ENCODE peak calls at places on chromosomes 11 and 22, in seven cellular contexts. One of them, this sample, is unnamed.

GRCh38 chr11:26709057-26709456 is 12.8 kb downstream of the SLC5A12 start:
- DNase-seq in OCI-LY7: no peak
- DNase-seq in right lobe of liver: no peak
- DNase-seq in Peyer's patch: no peak
- DNase-seq in CD4-positive, alpha-beta T cell: no peak
- DNase-seq in CD4-positive, CD25-positive, alpha-beta regulatory T cell: no peak
- DNase-seq in stomach: no peak
- DNase-seq in this sample: no peak

GRCh38 chr11:73185680-73186293 is 32.3 kb upstream of the P2RY2 start:
- DNase-seq in OCI-LY7: no peak
- DNase-seq in right lobe of liver: no peak
- DNase-seq in Peyer's patch: no peak
- DNase-seq in CD4-positive, alpha-beta T cell: no peak
- DNase-seq in CD4-positive, CD25-positive, alpha-beta regulatory T cell: no peak
- DNase-seq in stomach: peak; percentile 23
- DNase-seq in this sample: no peak

GRCh38 chr11:2520736-2521035 is 75.9 kb downstream of the KCNQ1 start:
- DNase-seq in OCI-LY7: no peak
- DNase-seq in right lobe of liver: no peak
- DNase-seq in Peyer's patch: no peak
- DNase-seq in CD4-positive, alpha-beta T cell: no peak
- DNase-seq in CD4-positive, CD25-positive, alpha-beta regulatory T cell: no peak
- DNase-seq in stomach: peak; percentile 18
- DNase-seq in this sample: no peak

GRCh38 chr11:79615425-79615824 is 174.6 kb upstream of the TENM4 start:
- DNase-seq in OCI-LY7: no peak
- DNase-seq in right lobe of liver: no peak
- DNase-seq in Peyer's patch: no peak
- DNase-seq in CD4-positive, alpha-beta T cell: no peak
- DNase-seq in CD4-positive, CD25-positive, alpha-beta regulatory T cell: no peak
- DNase-seq in stomach: no peak
- DNase-seq in this sample: no peak

GRCh38 chr11:2400761-2401435 is 348 bp downstream of the TSSC4 start:
- DNase-seq in OCI-LY7: no peak
- DNase-seq in right lobe of liver: no peak
- DNase-seq in Peyer's patch: no peak
- DNase-seq in CD4-positive, alpha-beta T cell: no peak
- DNase-seq in CD4-positive, CD25-positive, alpha-beta regulatory T cell: no peak
- DNase-seq in stomach: no peak
- DNase-seq in this sample: no peak

GRCh38 chr11:61045271-61045670 is 57.0 kb upstream of the CD5 start:
- DNase-seq in OCI-LY7: no peak
- DNase-seq in right lobe of liver: no peak
- DNase-seq in Peyer's patch: no peak
- DNase-seq in CD4-positive, alpha-beta T cell: no peak
- DNase-seq in CD4-positive, CD25-positive, alpha-beta regulatory T cell: no peak
- DNase-seq in stomach: no peak
- DNase-seq in this sample: no peak

GRCh38 chr22:37546436-37547248 is 13.6 kb upstream of the CDC42EP1 start:
- DNase-seq in OCI-LY7: no peak
- DNase-seq in right lobe of liver: peak; percentile 68
- DNase-seq in Peyer's patch: peak; percentile 33
- DNase-seq in CD4-positive, alpha-beta T cell: no peak
- DNase-seq in CD4-positive, CD25-positive, alpha-beta regulatory T cell: no peak
- DNase-seq in stomach: peak; percentile 87
- DNase-seq in this sample: peak; percentile 89

GRCh38 chr11:118921929-118922744 is 3.6 kb downstream of the BCL9L start:
- DNase-seq in OCI-LY7: no peak
- DNase-seq in right lobe of liver: peak; percentile 88
- DNase-seq in Peyer's patch: peak; percentile 38
- DNase-seq in CD4-positive, alpha-beta T cell: no peak
- DNase-seq in CD4-positive, CD25-positive, alpha-beta regulatory T cell: no peak
- DNase-seq in stomach: peak; percentile 88
- DNase-seq in this sample: peak; percentile 83

GRCh38 chr22:50089231-50090140 is at the start of gene MOV10L1:
- DNase-seq in OCI-LY7: no peak
- DNase-seq in right lobe of liver: no peak
- DNase-seq in Peyer's patch: no peak
- DNase-seq in CD4-positive, alpha-beta T cell: no peak
- DNase-seq in CD4-positive, CD25-positive, alpha-beta regulatory T cell: no peak
- DNase-seq in stomach: no peak
- DNase-seq in this sample: no peak

GRCh38 chr11:2142762-2143202 is 3.6 kb upstream of the IGF2 start:
- DNase-seq in OCI-LY7: no peak
- DNase-seq in right lobe of liver: no peak
- DNase-seq in Peyer's patch: no peak
- DNase-seq in CD4-positive, alpha-beta T cell: no peak
- DNase-seq in CD4-positive, CD25-positive, alpha-beta regulatory T cell: peak; percentile 23
- DNase-seq in stomach: no peak
- DNase-seq in this sample: no peak

GRCh38 chr11:316891-317291 is 3.1 kb downstream of the IFITM1 start:
- DNase-seq in OCI-LY7: no peak
- DNase-seq in right lobe of liver: no peak
- DNase-seq in Peyer's patch: no peak
- DNase-seq in CD4-positive, alpha-beta T cell: no peak
- DNase-seq in CD4-positive, CD25-positive, alpha-beta regulatory T cell: no peak
- DNase-seq in stomach: no peak
- DNase-seq in this sample: no peak

GRCh38 chr22:32776397-32776796 is 25.1 kb upstream of the TIMP3 start:
- DNase-seq in OCI-LY7: no peak
- DNase-seq in right lobe of liver: no peak
- DNase-seq in Peyer's patch: no peak
- DNase-seq in CD4-positive, alpha-beta T cell: no peak
- DNase-seq in CD4-positive, CD25-positive, alpha-beta regulatory T cell: no peak
- DNase-seq in stomach: no peak
- DNase-seq in this sample: no peak

GRCh38 chr22:22598144-22598543 is 39.1 kb upstream of the PRAME start:
- DNase-seq in OCI-LY7: no peak
- DNase-seq in right lobe of liver: no peak
- DNase-seq in Peyer's patch: no peak
- DNase-seq in CD4-positive, alpha-beta T cell: no peak
- DNase-seq in CD4-positive, CD25-positive, alpha-beta regulatory T cell: no peak
- DNase-seq in stomach: no peak
- DNase-seq in this sample: no peak

GRCh38 chr11:76783294-76783900 is at the start of gene TSKU:
- DNase-seq in OCI-LY7: no peak
- DNase-seq in right lobe of liver: no peak
- DNase-seq in Peyer's patch: no peak
- DNase-seq in CD4-positive, alpha-beta T cell: no peak
- DNase-seq in CD4-positive, CD25-positive, alpha-beta regulatory T cell: no peak
- DNase-seq in stomach: no peak
- DNase-seq in this sample: no peak

GRCh38 chr11:114211444-114212122 is 84.6 kb upstream of the NNMT start:
- DNase-seq in OCI-LY7: no peak
- DNase-seq in right lobe of liver: no peak
- DNase-seq in Peyer's patch: no peak
- DNase-seq in CD4-positive, alpha-beta T cell: no peak
- DNase-seq in CD4-positive, CD25-positive, alpha-beta regulatory T cell: no peak
- DNase-seq in stomach: no peak
- DNase-seq in this sample: no peak

DNA sequence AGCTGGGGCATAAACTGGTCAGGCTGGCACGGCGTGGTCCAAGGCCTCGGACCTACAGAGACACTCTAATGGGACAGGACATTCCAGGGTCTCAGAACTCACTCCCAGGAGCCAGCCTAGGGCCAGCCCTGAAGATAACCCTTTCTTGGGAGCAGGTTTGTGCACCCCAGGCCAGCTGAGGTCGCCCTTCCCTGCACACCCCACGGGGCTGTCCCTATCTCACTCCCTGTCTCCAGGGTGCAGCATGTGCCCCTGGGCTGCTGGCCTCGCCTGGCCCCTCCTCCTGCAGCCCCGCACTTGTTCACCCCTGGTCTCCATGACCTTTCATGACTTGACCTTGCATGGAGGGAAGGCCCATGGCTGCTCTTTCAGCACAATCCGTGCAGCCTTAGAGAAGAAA is 1321.8 kb downstream of the BRD1 start:
- DNase-seq in OCI-LY7: no peak
- DNase-seq in right lobe of liver: no peak
- DNase-seq in Peyer's patch: no peak
- DNase-seq in CD4-positive, alpha-beta T cell: no peak
- DNase-seq in CD4-positive, CD25-positive, alpha-beta regulatory T cell: no peak
- DNase-seq in stomach: no peak
- DNase-seq in this sample: no peak
- H3K9me3 ChIP-seq in OCI-LY7: no peaks in the 10 kb centered on the region
- H3K9me3 ChIP-seq in right lobe of liver: no peaks in the 10 kb centered on the region
- H3K9me3 ChIP-seq in Peyer's patch: no peaks in the 10 kb centered on the region
- H3K9me3 ChIP-seq in CD4-positive, alpha-beta T cell: no peaks in the 10 kb centered on the region
- H3K9me3 ChIP-seq in CD4-positive, CD25-positive, alpha-beta regulatory T cell: no peaks in the 10 kb centered on the region
- H3K9me3 ChIP-seq in stomach: no peaks in the 10 kb centered on the region
- H3K9me3 ChIP-seq in this sample: no peaks in the 10 kb centered on the region

GRCh38 chr11:71483689-71484088 is 30.7 kb downstream of the NADSYN1 start:
- DNase-seq in OCI-LY7: no peak
- DNase-seq in right lobe of liver: no peak
- DNase-seq in Peyer's patch: no peak
- DNase-seq in CD4-positive, alpha-beta T cell: no peak
- DNase-seq in CD4-positive, CD25-positive, alpha-beta regulatory T cell: no peak
- DNase-seq in stomach: no peak
- DNase-seq in this sample: no peak

GRCh38 chr11:71484248-71485062 is 31.5 kb downstream of the NADSYN1 start:
- DNase-seq in OCI-LY7: no peak
- DNase-seq in right lobe of liver: no peak
- DNase-seq in Peyer's patch: no peak
- DNase-seq in CD4-positive, alpha-beta T cell: no peak
- DNase-seq in CD4-positive, CD25-positive, alpha-beta regulatory T cell: no peak
- DNase-seq in stomach: no peak
- DNase-seq in this sample: no peak

GRCh38 chr11:71482746-71483364 is 29.9 kb downstream of the NADSYN1 start:
- DNase-seq in OCI-LY7: no peak
- DNase-seq in right lobe of liver: no peak
- DNase-seq in Peyer's patch: no peak
- DNase-seq in CD4-positive, alpha-beta T cell: no peak
- DNase-seq in CD4-positive, CD25-positive, alpha-beta regulatory T cell: no peak
- DNase-seq in stomach: no peak
- DNase-seq in this sample: no peak

GRCh38 chr11:71481101-71481960 is 28.3 kb downstream of the NADSYN1 start:
- DNase-seq in OCI-LY7: no peak
- DNase-seq in right lobe of liver: no peak
- DNase-seq in Peyer's patch: no peak
- DNase-seq in CD4-positive, alpha-beta T cell: no peak
- DNase-seq in CD4-positive, CD25-positive, alpha-beta regulatory T cell: no peak
- DNase-seq in stomach: no peak
- DNase-seq in this sample: no peak

DNA sequence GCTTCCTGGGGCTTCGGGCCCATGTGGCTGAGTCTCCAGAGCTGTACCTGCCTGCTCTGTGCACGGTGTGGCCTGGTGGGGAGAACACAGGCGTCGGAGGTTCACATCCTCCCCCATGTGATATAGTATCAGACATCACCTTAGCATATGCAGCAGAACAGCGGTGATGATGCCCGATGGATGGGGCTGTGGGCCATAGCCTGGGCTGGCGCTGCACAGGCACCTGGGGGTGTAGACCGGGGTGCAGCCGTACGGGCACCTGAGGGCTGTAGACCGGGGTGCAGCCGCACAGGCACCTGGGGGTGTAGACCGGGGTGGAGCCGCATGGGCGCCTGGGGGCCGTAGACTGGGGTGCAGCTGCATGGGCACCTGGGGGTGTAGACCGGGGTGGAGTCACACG is 29.2 kb downstream of the NADSYN1 start:
- DNase-seq in OCI-LY7: no peak
- DNase-seq in right lobe of liver: no peak
- DNase-seq in Peyer's patch: no peak
- DNase-seq in CD4-positive, alpha-beta T cell: no peak
- DNase-seq in CD4-positive, CD25-positive, alpha-beta regulatory T cell: no peak
- DNase-seq in stomach: no peak
- DNase-seq in this sample: no peak
- H3K27ac ChIP-seq in OCI-LY7: no peak overlapping the region
- H3K27ac ChIP-seq in right lobe of liver: no peak overlapping the region
- H3K27ac ChIP-seq in Peyer's patch: no peak overlapping the region
- H3K27ac ChIP-seq in CD4-positive, alpha-beta T cell: no peak overlapping the region
- H3K27ac ChIP-seq in CD4-positive, CD25-positive, alpha-beta regulatory T cell: no peak overlapping the region
- H3K27ac ChIP-seq in stomach: no peak overlapping the region
- H3K27ac ChIP-seq in this sample: no peak overlapping the region

GRCh38 chr11:70931430-70931829 is 320.9 kb downstream of the SHANK2 start:
- DNase-seq in OCI-LY7: no peak
- DNase-seq in right lobe of liver: no peak
- DNase-seq in Peyer's patch: no peak
- DNase-seq in CD4-positive, alpha-beta T cell: no peak
- DNase-seq in CD4-positive, CD25-positive, alpha-beta regulatory T cell: no peak
- DNase-seq in stomach: no peak
- DNase-seq in this sample: no peak

GRCh38 chr11:70933986-70934583 is 318.3 kb downstream of the SHANK2 start:
- DNase-seq in OCI-LY7: no peak
- DNase-seq in right lobe of liver: no peak
- DNase-seq in Peyer's patch: no peak
- DNase-seq in CD4-positive, alpha-beta T cell: no peak
- DNase-seq in CD4-positive, CD25-positive, alpha-beta regulatory T cell: no peak
- DNase-seq in stomach: no peak
- DNase-seq in this sample: no peak

GRCh38 chr11:70926543-70926942 is 325.8 kb downstream of the SHANK2 start:
- DNase-seq in OCI-LY7: no peak
- DNase-seq in right lobe of liver: no peak
- DNase-seq in Peyer's patch: no peak
- DNase-seq in CD4-positive, alpha-beta T cell: no peak
- DNase-seq in CD4-positive, CD25-positive, alpha-beta regulatory T cell: no peak
- DNase-seq in stomach: no peak
- DNase-seq in this sample: no peak

GRCh38 chr11:70928854-70929598 is 323.4 kb downstream of the SHANK2 start:
- DNase-seq in OCI-LY7: no peak
- DNase-seq in right lobe of liver: no peak
- DNase-seq in Peyer's patch: no peak
- DNase-seq in CD4-positive, alpha-beta T cell: no peak
- DNase-seq in CD4-positive, CD25-positive, alpha-beta regulatory T cell: no peak
- DNase-seq in stomach: no peak
- DNase-seq in this sample: no peak

GRCh38 chr11:70930215-70930614 is 322.2 kb downstream of the SHANK2 start:
- DNase-seq in OCI-LY7: no peak
- DNase-seq in right lobe of liver: no peak
- DNase-seq in Peyer's patch: no peak
- DNase-seq in CD4-positive, alpha-beta T cell: no peak
- DNase-seq in CD4-positive, CD25-positive, alpha-beta regulatory T cell: no peak
- DNase-seq in stomach: no peak
- DNase-seq in this sample: no peak
- H3K9me3 ChIP-seq in OCI-LY7: peaks cover 3% of the 10 kb centered on the region
- H3K9me3 ChIP-seq in right lobe of liver: no peaks in the 10 kb centered on the region
- H3K9me3 ChIP-seq in Peyer's patch: no peaks in the 10 kb centered on the region
- H3K9me3 ChIP-seq in CD4-positive, alpha-beta T cell: no peaks in the 10 kb centered on the region
- H3K9me3 ChIP-seq in CD4-positive, CD25-positive, alpha-beta regulatory T cell: no peaks in the 10 kb centered on the region
- H3K9me3 ChIP-seq in stomach: no peaks in the 10 kb centered on the region
- H3K9me3 ChIP-seq in this sample: peaks cover 8% of the 10 kb centered on the region

DNA sequence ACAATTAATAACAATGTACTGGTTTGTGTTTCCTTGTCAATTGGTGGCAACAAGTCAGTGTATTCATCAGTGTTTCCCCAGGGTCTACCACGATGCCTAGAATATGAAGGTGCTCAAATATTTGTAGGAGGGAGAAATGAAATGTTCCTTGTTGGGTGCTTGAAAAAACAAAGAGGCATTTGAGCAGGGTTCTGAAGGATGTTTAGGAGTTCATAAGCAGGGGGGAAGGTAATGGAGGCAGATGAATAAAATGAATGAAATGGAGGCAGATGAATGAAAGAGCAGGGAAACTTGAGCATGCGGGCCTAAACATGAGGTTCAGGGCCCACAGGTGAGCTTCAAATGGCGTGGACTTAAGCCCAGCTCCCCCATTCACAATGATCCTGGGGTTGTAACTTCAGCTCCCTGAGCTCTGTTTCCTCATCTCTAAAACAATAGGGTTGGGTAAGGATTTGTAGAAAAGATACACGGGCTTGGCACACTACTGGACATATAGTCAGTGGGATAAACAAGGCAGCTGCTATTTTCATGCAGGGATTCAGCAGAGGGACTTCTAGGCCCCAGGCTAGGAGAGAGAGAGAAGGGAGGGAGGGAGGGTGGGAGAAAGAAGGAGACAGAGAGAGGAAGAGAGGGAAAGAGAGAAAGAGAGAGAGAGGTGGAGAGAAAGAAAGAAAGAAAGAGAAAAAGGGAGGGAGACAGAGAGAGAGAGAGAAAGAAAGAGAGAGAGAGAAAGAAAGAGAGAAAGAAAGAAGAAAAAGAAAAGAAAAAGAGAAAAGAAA is 73.7 kb downstream of the MN1 start:
- DNase-seq in OCI-LY7: no peak
- DNase-seq in right lobe of liver: no peak
- DNase-seq in Peyer's patch: no peak
- DNase-seq in CD4-positive, alpha-beta T cell: no peak
- DNase-seq in CD4-positive, CD25-positive, alpha-beta regulatory T cell: no peak
- DNase-seq in stomach: no peak
- DNase-seq in this sample: no peak
- H3K27ac ChIP-seq in OCI-LY7: no peak overlapping the region
- H3K27ac ChIP-seq in right lobe of liver: no peak overlapping the region
- H3K27ac ChIP-seq in Peyer's patch: peak overlapping the region; percentile 52
- H3K27ac ChIP-seq in CD4-positive, alpha-beta T cell: no peak overlapping the region
- H3K27ac ChIP-seq in CD4-positive, CD25-positive, alpha-beta regulatory T cell: no peak overlapping the region
- H3K27ac ChIP-seq in stomach: no peak overlapping the region
- H3K27ac ChIP-seq in this sample: peak overlapping the region; percentile 90